ENCODE peak calls at places on chromosomes 11 and 22, in six cellular contexts. V, K, E, B, J and U are unnamed samples.

GRCh38 chr11:129937592-129938238 is 42.3 kb upstream of the NFRKB start:
- DNase-seq in V (no peak), J (no peak), B (no peak), K (no peak), E (no peak), U (no peak)

GRCh38 chr22:40547729-40548143 is 88.8 kb downstream of the MRTFA start:
- DNase-seq in B (no peak), K (no peak), E (peak), V (no peak), J (no peak), U (no peak)

GRCh38 chr11:126317681-126318641 is 14.1 kb downstream of the DCPS start:
- DNase-seq in K (peak), V (peak), J (no peak), B (peak), E (peak), U (no peak)

GRCh38 chr11:134565343-134565891 is 153.4 kb upstream of the B3GAT1 start:
- DNase-seq in B (no peak), K (no peak), V (no peak), J (no peak), E (no peak), U (no peak)

GRCh38 chr22:25848954-25849353 is 107.0 kb downstream of the MYO18B start:
- DNase-seq in B (no peak), K (no peak), V (no peak), J (no peak), E (no peak), U (no peak)

GRCh38 chr22:40487663-40488249 is 117.4 kb downstream of the SGSM3 start:
- DNase-seq in B (no peak), E (no peak), J (peak), K (peak), V (no peak), U (peak)

GRCh38 chr11:82978422-82979099 is 77.0 kb downstream of the DDIAS start:
- DNase-seq in E (peak), B (no peak), J (peak), K (no peak), V (no peak), U (peak)

GRCh38 chr22:40202225-40202944 is 24.7 kb downstream of the TNRC6B start:
- DNase-seq in V (no peak), E (no peak), J (no peak), B (no peak), K (no peak), U (no peak)